ENCODE peak calls at places on chromosomes 13 and 19, in nine cellular contexts. One of them, this sample, is unnamed.

GRCh38 chr13:110210604-110210985 is 96.4 kb downstream of the COL4A1 start:
- DNase-seq in amniotic epithelial cell: no peak
- DNase-seq in tibial nerve: no peak
- DNase-seq in IMR-90: no peak
- DNase-seq in mucosa of gallbladder: no peak
- DNase-seq in stimulated activated CD4-positive, alpha-beta T cell treated with anti-CD3 and anti-CD28 coated beads, Interleukin-4, amount 100 ng/mL, for 4 hours: no peak
- DNase-seq in activated B cell treated with CpG ODN at 0.5 μM for 24 hours: no peak
- DNase-seq in iris pigment epithelial cell: no peak
- DNase-seq in caudate nucleus: no peak
- DNase-seq in this sample: no peak

GRCh38 chr19:50230379-50231351 is 27.2 kb downstream of the MYH14 start:
- DNase-seq in amniotic epithelial cell: no peak
- DNase-seq in tibial nerve: no peak
- DNase-seq in IMR-90: no peak
- DNase-seq in mucosa of gallbladder: no peak
- DNase-seq in stimulated activated CD4-positive, alpha-beta T cell treated with anti-CD3 and anti-CD28 coated beads, Interleukin-4, amount 100 ng/mL, for 4 hours: no peak
- DNase-seq in activated B cell treated with CpG ODN at 0.5 μM for 24 hours: no peak
- DNase-seq in iris pigment epithelial cell: no peak
- DNase-seq in caudate nucleus: no peak
- DNase-seq in this sample: no peak

GRCh38 chr13:46588019-46588418 is 35.0 kb downstream of the LRCH1 start:
- DNase-seq in amniotic epithelial cell: no peak
- DNase-seq in tibial nerve: no peak
- DNase-seq in IMR-90: no peak
- DNase-seq in mucosa of gallbladder: no peak
- DNase-seq in stimulated activated CD4-positive, alpha-beta T cell treated with anti-CD3 and anti-CD28 coated beads, Interleukin-4, amount 100 ng/mL, for 4 hours: no peak
- DNase-seq in activated B cell treated with CpG ODN at 0.5 μM for 24 hours: no peak
- DNase-seq in iris pigment epithelial cell: no peak
- DNase-seq in caudate nucleus: no peak
- DNase-seq in this sample: no peak

GRCh38 chr19:13964776-13965175 is 12.5 kb downstream of the DCAF15 start:
- DNase-seq in amniotic epithelial cell: no peak
- DNase-seq in tibial nerve: no peak
- DNase-seq in IMR-90: peak; percentile 66
- DNase-seq in mucosa of gallbladder: no peak
- DNase-seq in stimulated activated CD4-positive, alpha-beta T cell treated with anti-CD3 and anti-CD28 coated beads, Interleukin-4, amount 100 ng/mL, for 4 hours: no peak
- DNase-seq in activated B cell treated with CpG ODN at 0.5 μM for 24 hours: no peak
- DNase-seq in iris pigment epithelial cell: no peak
- DNase-seq in caudate nucleus: no peak
- DNase-seq in this sample: no peak

GRCh38 chr13:82467626-82468025 is 1414.6 kb downstream of the SLITRK1 start:
- DNase-seq in amniotic epithelial cell: no peak
- DNase-seq in tibial nerve: no peak
- DNase-seq in IMR-90: no peak
- DNase-seq in mucosa of gallbladder: no peak
- DNase-seq in stimulated activated CD4-positive, alpha-beta T cell treated with anti-CD3 and anti-CD28 coated beads, Interleukin-4, amount 100 ng/mL, for 4 hours: no peak
- DNase-seq in activated B cell treated with CpG ODN at 0.5 μM for 24 hours: no peak
- DNase-seq in iris pigment epithelial cell: no peak
- DNase-seq in caudate nucleus: no peak
- DNase-seq in this sample: no peak

GRCh38 chr13:40970803-40971202 is 48.3 kb downstream of the ELF1 start:
- DNase-seq in amniotic epithelial cell: no peak
- DNase-seq in tibial nerve: no peak
- DNase-seq in IMR-90: no peak
- DNase-seq in mucosa of gallbladder: no peak
- DNase-seq in stimulated activated CD4-positive, alpha-beta T cell treated with anti-CD3 and anti-CD28 coated beads, Interleukin-4, amount 100 ng/mL, for 4 hours: no peak
- DNase-seq in activated B cell treated with CpG ODN at 0.5 μM for 24 hours: no peak
- DNase-seq in iris pigment epithelial cell: no peak
- DNase-seq in caudate nucleus: no peak
- DNase-seq in this sample: no peak

GRCh38 chr13:50167224-50167947 is 152.1 kb downstream of the KCNRG start:
- DNase-seq in amniotic epithelial cell: no peak
- DNase-seq in tibial nerve: no peak
- DNase-seq in IMR-90: no peak
- DNase-seq in mucosa of gallbladder: no peak
- DNase-seq in stimulated activated CD4-positive, alpha-beta T cell treated with anti-CD3 and anti-CD28 coated beads, Interleukin-4, amount 100 ng/mL, for 4 hours: no peak
- DNase-seq in activated B cell treated with CpG ODN at 0.5 μM for 24 hours: no peak
- DNase-seq in iris pigment epithelial cell: no peak
- DNase-seq in caudate nucleus: no peak
- DNase-seq in this sample: no peak

GRCh38 chr13:28384789-28385188 is 110.1 kb downstream of the FLT1 start:
- DNase-seq in amniotic epithelial cell: no peak
- DNase-seq in tibial nerve: no peak
- DNase-seq in IMR-90: no peak
- DNase-seq in mucosa of gallbladder: no peak
- DNase-seq in stimulated activated CD4-positive, alpha-beta T cell treated with anti-CD3 and anti-CD28 coated beads, Interleukin-4, amount 100 ng/mL, for 4 hours: no peak
- DNase-seq in activated B cell treated with CpG ODN at 0.5 μM for 24 hours: no peak
- DNase-seq in iris pigment epithelial cell: no peak
- DNase-seq in caudate nucleus: no peak
- DNase-seq in this sample: no peak

GRCh38 chr13:20573636-20574035 is 6.7 kb downstream of the IFT88 start:
- DNase-seq in amniotic epithelial cell: no peak
- DNase-seq in tibial nerve: no peak
- DNase-seq in IMR-90: no peak
- DNase-seq in mucosa of gallbladder: no peak
- DNase-seq in stimulated activated CD4-positive, alpha-beta T cell treated with anti-CD3 and anti-CD28 coated beads, Interleukin-4, amount 100 ng/mL, for 4 hours: no peak
- DNase-seq in activated B cell treated with CpG ODN at 0.5 μM for 24 hours: no peak
- DNase-seq in iris pigment epithelial cell: no peak
- DNase-seq in caudate nucleus: no peak
- DNase-seq in this sample: no peak

GRCh38 chr19:10344780-10345179 is 5.4 kb upstream of the ICAM3 start:
- DNase-seq in amniotic epithelial cell: no peak
- DNase-seq in tibial nerve: no peak
- DNase-seq in IMR-90: peak; percentile 39
- DNase-seq in mucosa of gallbladder: no peak
- DNase-seq in stimulated activated CD4-positive, alpha-beta T cell treated with anti-CD3 and anti-CD28 coated beads, Interleukin-4, amount 100 ng/mL, for 4 hours: no peak
- DNase-seq in activated B cell treated with CpG ODN at 0.5 μM for 24 hours: no peak
- DNase-seq in iris pigment epithelial cell: no peak
- DNase-seq in caudate nucleus: no peak
- DNase-seq in this sample: no peak

GRCh38 chr13:24287748-24288287 is 21.6 kb upstream of the C1QTNF9 start:
- DNase-seq in amniotic epithelial cell: no peak
- DNase-seq in tibial nerve: no peak
- DNase-seq in IMR-90: no peak
- DNase-seq in mucosa of gallbladder: no peak
- DNase-seq in stimulated activated CD4-positive, alpha-beta T cell treated with anti-CD3 and anti-CD28 coated beads, Interleukin-4, amount 100 ng/mL, for 4 hours: no peak
- DNase-seq in activated B cell treated with CpG ODN at 0.5 μM for 24 hours: no peak
- DNase-seq in iris pigment epithelial cell: no peak
- DNase-seq in caudate nucleus: no peak
- DNase-seq in this sample: no peak

GRCh38 chr13:113820813-113821651 is 42.8 kb downstream of the GAS6 start:
- DNase-seq in amniotic epithelial cell: peak; percentile 99
- DNase-seq in tibial nerve: peak; percentile 73
- DNase-seq in IMR-90: peak; percentile 99
- DNase-seq in mucosa of gallbladder: peak; percentile 74
- DNase-seq in stimulated activated CD4-positive, alpha-beta T cell treated with anti-CD3 and anti-CD28 coated beads, Interleukin-4, amount 100 ng/mL, for 4 hours: no peak
- DNase-seq in activated B cell treated with CpG ODN at 0.5 μM for 24 hours: no peak
- DNase-seq in iris pigment epithelial cell: peak; percentile 97
- DNase-seq in caudate nucleus: no peak
- DNase-seq in this sample: peak; percentile 80

GRCh38 chr19:45498411-45499195 is at the start of gene PPM1N:
- DNase-seq in amniotic epithelial cell: no peak
- DNase-seq in tibial nerve: no peak
- DNase-seq in IMR-90: peak; percentile 17
- DNase-seq in mucosa of gallbladder: no peak
- DNase-seq in stimulated activated CD4-positive, alpha-beta T cell treated with anti-CD3 and anti-CD28 coated beads, Interleukin-4, amount 100 ng/mL, for 4 hours: peak; percentile 66
- DNase-seq in activated B cell treated with CpG ODN at 0.5 μM for 24 hours: peak; percentile 62
- DNase-seq in iris pigment epithelial cell: peak; percentile 53
- DNase-seq in caudate nucleus: no peak
- DNase-seq in this sample: no peak

GRCh38 chr13:32134241-32134801 is 102.7 kb downstream of the FRY start:
- DNase-seq in amniotic epithelial cell: no peak
- DNase-seq in tibial nerve: no peak
- DNase-seq in IMR-90: peak; percentile 73
- DNase-seq in mucosa of gallbladder: no peak
- DNase-seq in stimulated activated CD4-positive, alpha-beta T cell treated with anti-CD3 and anti-CD28 coated beads, Interleukin-4, amount 100 ng/mL, for 4 hours: no peak
- DNase-seq in activated B cell treated with CpG ODN at 0.5 μM for 24 hours: no peak
- DNase-seq in iris pigment epithelial cell: peak; percentile 52
- DNase-seq in caudate nucleus: no peak
- DNase-seq in this sample: no peak

GRCh38 chr13:97953376-97953970 is at the start of gene IPO5:
- DNase-seq in amniotic epithelial cell: peak; percentile 57
- DNase-seq in tibial nerve: no peak
- DNase-seq in IMR-90: peak; percentile 73
- DNase-seq in mucosa of gallbladder: no peak
- DNase-seq in stimulated activated CD4-positive, alpha-beta T cell treated with anti-CD3 and anti-CD28 coated beads, Interleukin-4, amount 100 ng/mL, for 4 hours: no peak
- DNase-seq in activated B cell treated with CpG ODN at 0.5 μM for 24 hours: no peak
- DNase-seq in iris pigment epithelial cell: peak; percentile 31
- DNase-seq in caudate nucleus: no peak
- DNase-seq in this sample: no peak

GRCh38 chr13:76903544-76904162 is 17.4 kb upstream of the KCTD12 start:
- DNase-seq in amniotic epithelial cell: peak; percentile 80
- DNase-seq in tibial nerve: peak; percentile 63
- DNase-seq in IMR-90: peak; percentile 80
- DNase-seq in mucosa of gallbladder: peak; percentile 68
- DNase-seq in stimulated activated CD4-positive, alpha-beta T cell treated with anti-CD3 and anti-CD28 coated beads, Interleukin-4, amount 100 ng/mL, for 4 hours: peak; percentile 65
- DNase-seq in activated B cell treated with CpG ODN at 0.5 μM for 24 hours: no peak
- DNase-seq in iris pigment epithelial cell: peak; percentile 85
- DNase-seq in caudate nucleus: no peak
- DNase-seq in this sample: peak; percentile 72

GRCh38 chr19:56333506-56333905 is 18.9 kb upstream of the ZSCAN5A start:
- DNase-seq in amniotic epithelial cell: peak; percentile 53
- DNase-seq in tibial nerve: peak; percentile 71
- DNase-seq in IMR-90: peak; percentile 56
- DNase-seq in mucosa of gallbladder: peak; percentile 60
- DNase-seq in stimulated activated CD4-positive, alpha-beta T cell treated with anti-CD3 and anti-CD28 coated beads, Interleukin-4, amount 100 ng/mL, for 4 hours: peak; percentile 21
- DNase-seq in activated B cell treated with CpG ODN at 0.5 μM for 24 hours: no peak
- DNase-seq in iris pigment epithelial cell: peak; percentile 59
- DNase-seq in caudate nucleus: no peak
- DNase-seq in this sample: no peak

GRCh38 chr13:22316494-22317025 is 645.7 kb downstream of the FGF9 start:
- DNase-seq in amniotic epithelial cell: no peak
- DNase-seq in tibial nerve: no peak
- DNase-seq in IMR-90: no peak
- DNase-seq in mucosa of gallbladder: no peak
- DNase-seq in stimulated activated CD4-positive, alpha-beta T cell treated with anti-CD3 and anti-CD28 coated beads, Interleukin-4, amount 100 ng/mL, for 4 hours: no peak
- DNase-seq in activated B cell treated with CpG ODN at 0.5 μM for 24 hours: no peak
- DNase-seq in iris pigment epithelial cell: no peak
- DNase-seq in caudate nucleus: no peak
- DNase-seq in this sample: no peak

GRCh38 chr19:55352040-55352439 is 2.5 kb downstream of the COX6B2 start:
- DNase-seq in amniotic epithelial cell: no peak
- DNase-seq in tibial nerve: no peak
- DNase-seq in IMR-90: no peak
- DNase-seq in mucosa of gallbladder: no peak
- DNase-seq in stimulated activated CD4-positive, alpha-beta T cell treated with anti-CD3 and anti-CD28 coated beads, Interleukin-4, amount 100 ng/mL, for 4 hours: no peak
- DNase-seq in activated B cell treated with CpG ODN at 0.5 μM for 24 hours: no peak
- DNase-seq in iris pigment epithelial cell: no peak
- DNase-seq in caudate nucleus: no peak
- DNase-seq in this sample: no peak

GRCh38 chr19:57016076-57016475 is 103.7 kb upstream of the USP29 start:
- DNase-seq in amniotic epithelial cell: no peak
- DNase-seq in tibial nerve: no peak
- DNase-seq in IMR-90: no peak
- DNase-seq in mucosa of gallbladder: no peak
- DNase-seq in stimulated activated CD4-positive, alpha-beta T cell treated with anti-CD3 and anti-CD28 coated beads, Interleukin-4, amount 100 ng/mL, for 4 hours: no peak
- DNase-seq in activated B cell treated with CpG ODN at 0.5 μM for 24 hours: no peak
- DNase-seq in iris pigment epithelial cell: no peak
- DNase-seq in caudate nucleus: no peak
- DNase-seq in this sample: no peak

GRCh38 chr13:93637852-93638251 is 411.2 kb downstream of the GPC6 start:
- DNase-seq in amniotic epithelial cell: no peak
- DNase-seq in tibial nerve: no peak
- DNase-seq in IMR-90: no peak
- DNase-seq in mucosa of gallbladder: no peak
- DNase-seq in stimulated activated CD4-positive, alpha-beta T cell treated with anti-CD3 and anti-CD28 coated beads, Interleukin-4, amount 100 ng/mL, for 4 hours: no peak
- DNase-seq in activated B cell treated with CpG ODN at 0.5 μM for 24 hours: no peak
- DNase-seq in iris pigment epithelial cell: no peak
- DNase-seq in caudate nucleus: no peak
- DNase-seq in this sample: no peak

GRCh38 chr13:101449971-101450748 is 2.3 kb upstream of the ITGBL1 start:
- DNase-seq in amniotic epithelial cell: peak; percentile 93
- DNase-seq in tibial nerve: no peak
- DNase-seq in IMR-90: peak; percentile 93
- DNase-seq in mucosa of gallbladder: no peak
- DNase-seq in stimulated activated CD4-positive, alpha-beta T cell treated with anti-CD3 and anti-CD28 coated beads, Interleukin-4, amount 100 ng/mL, for 4 hours: no peak
- DNase-seq in activated B cell treated with CpG ODN at 0.5 μM for 24 hours: no peak
- DNase-seq in iris pigment epithelial cell: peak; percentile 89
- DNase-seq in caudate nucleus: no peak
- DNase-seq in this sample: no peak

GRCh38 chr13:111046590-111047141 is 68.4 kb upstream of the ARHGEF7 start:
- DNase-seq in amniotic epithelial cell: peak; percentile 30
- DNase-seq in tibial nerve: no peak
- DNase-seq in IMR-90: peak; percentile 58
- DNase-seq in mucosa of gallbladder: no peak
- DNase-seq in stimulated activated CD4-positive, alpha-beta T cell treated with anti-CD3 and anti-CD28 coated beads, Interleukin-4, amount 100 ng/mL, for 4 hours: no peak
- DNase-seq in activated B cell treated with CpG ODN at 0.5 μM for 24 hours: no peak
- DNase-seq in iris pigment epithelial cell: peak; percentile 58
- DNase-seq in caudate nucleus: no peak
- DNase-seq in this sample: peak; percentile 62

GRCh38 chr19:34226036-34226435 is 28.3 kb upstream of the GARRE1 start:
- DNase-seq in amniotic epithelial cell: peak; percentile 38
- DNase-seq in tibial nerve: no peak
- DNase-seq in IMR-90: no peak
- DNase-seq in mucosa of gallbladder: no peak
- DNase-seq in stimulated activated CD4-positive, alpha-beta T cell treated with anti-CD3 and anti-CD28 coated beads, Interleukin-4, amount 100 ng/mL, for 4 hours: no peak
- DNase-seq in activated B cell treated with CpG ODN at 0.5 μM for 24 hours: no peak
- DNase-seq in iris pigment epithelial cell: no peak
- DNase-seq in caudate nucleus: no peak
- DNase-seq in this sample: no peak

GRCh38 chr13:45592758-45593157 is 22.8 kb downstream of the ERICH6B start:
- DNase-seq in amniotic epithelial cell: no peak
- DNase-seq in tibial nerve: no peak
- DNase-seq in IMR-90: no peak
- DNase-seq in mucosa of gallbladder: no peak
- DNase-seq in stimulated activated CD4-positive, alpha-beta T cell treated with anti-CD3 and anti-CD28 coated beads, Interleukin-4, amount 100 ng/mL, for 4 hours: no peak
- DNase-seq in activated B cell treated with CpG ODN at 0.5 μM for 24 hours: no peak
- DNase-seq in iris pigment epithelial cell: no peak
- DNase-seq in caudate nucleus: no peak
- DNase-seq in this sample: no peak

GRCh38 chr13:33034897-33035296 is 18.7 kb downstream of the KL start:
- DNase-seq in amniotic epithelial cell: peak; percentile 94
- DNase-seq in tibial nerve: no peak
- DNase-seq in IMR-90: no peak
- DNase-seq in mucosa of gallbladder: no peak
- DNase-seq in stimulated activated CD4-positive, alpha-beta T cell treated with anti-CD3 and anti-CD28 coated beads, Interleukin-4, amount 100 ng/mL, for 4 hours: no peak
- DNase-seq in activated B cell treated with CpG ODN at 0.5 μM for 24 hours: no peak
- DNase-seq in iris pigment epithelial cell: no peak
- DNase-seq in caudate nucleus: no peak
- DNase-seq in this sample: no peak

GRCh38 chr19:1911995-1912394 is 6.8 kb downstream of the ADAT3 start:
- DNase-seq in amniotic epithelial cell: no peak
- DNase-seq in tibial nerve: no peak
- DNase-seq in IMR-90: no peak
- DNase-seq in mucosa of gallbladder: no peak
- DNase-seq in stimulated activated CD4-positive, alpha-beta T cell treated with anti-CD3 and anti-CD28 coated beads, Interleukin-4, amount 100 ng/mL, for 4 hours: no peak
- DNase-seq in activated B cell treated with CpG ODN at 0.5 μM for 24 hours: no peak
- DNase-seq in iris pigment epithelial cell: no peak
- DNase-seq in caudate nucleus: no peak
- DNase-seq in this sample: no peak

This sample was measured in aorta.